ENCODE peak calls at places on chromosome 1, in seven cellular contexts. P is cardiac muscle cell; K is RPMI8226; X is AG10803; T is stimulated activated CD4-positive, alpha-beta T cell treated with anti-CD3 and anti-CD28 coated beads, Interleukin-4, amount 100 ng/mL, for 1 hour; A is left lung; U is activated CD4-positive, CD25-positive, alpha-beta regulatory T cell treated with anti-CD3 and anti-CD28 coated beads, Interleukin-2, amount 50 U/mL, for 72 hours. G is an unnamed sample.

GRCh38 chr1:17752356-17752755 is 2.8 kb upstream of the ACTL8 start:
- DNase-seq in P (no peak), K (no peak), X (no peak), T (no peak), A (no peak), U (no peak), G (no peak)

GRCh38 chr1:201708085-201708512 is 120.9 kb upstream of the IPO9 start:
- DNase-seq in P (no peak), K (peak), X (peak), T (no peak), A (no peak), U (no peak), G (no peak)

GRCh38 chr1:155706101-155706619 is 17.3 kb downstream of the DAP3 start:
- DNase-seq in P (no peak), K (no peak), X (peak), T (no peak), A (no peak), U (no peak), G (peak)

GRCh38 chr1:7827134-7827955 is 25.5 kb downstream of the UTS2 start:
- DNase-seq in P (no peak), K (peak), X (peak), T (peak), A (peak), U (peak), G (peak)

GRCh38 chr1:180641662-180642061 is 9.8 kb downstream of the XPR1 start:
- DNase-seq in P (no peak), K (no peak), X (no peak), T (no peak), A (no peak), U (no peak), G (no peak)

GRCh38 chr1:100461222-100461621 is 76.7 kb upstream of the GPR88 start:
- DNase-seq in P (no peak), K (no peak), X (peak), T (no peak), A (no peak), U (no peak), G (no peak)

GRCh38 chr1:59020151-59020997 is 236.5 kb upstream of the JUN start:
- DNase-seq in P (no peak), K (peak), X (peak), T (peak), A (peak), U (peak), G (peak)

GRCh38 chr1:94325379-94326302 is 88.3 kb upstream of the ARHGAP29 start:
- DNase-seq in P (no peak), K (no peak), X (peak), T (no peak), A (no peak), U (no peak), G (peak)

GRCh38 chr1:47522890-47523811 is 85.3 kb downstream of the FOXD2 start:
- DNase-seq in P (no peak), K (no peak), X (no peak), T (no peak), A (no peak), U (no peak), G (no peak)

GRCh38 chr1:95197616-95198252 is 36.3 kb upstream of the RWDD3 start:
- DNase-seq in P (peak), K (no peak), X (peak), T (no peak), A (no peak), U (no peak), G (no peak)

GRCh38 chr1:234256359-234256758 is 116.9 kb upstream of the COA6 start:
- DNase-seq in P (no peak), K (no peak), X (peak), T (no peak), A (no peak), U (no peak), G (no peak)

GRCh38 chr1:16235347-16235746 is 1.6 kb downstream of the CPLANE2 start:
- DNase-seq in P (no peak), K (no peak), X (no peak), T (no peak), A (no peak), U (no peak), G (no peak)

GRCh38 chr1:175884369-175884768 is 141.0 kb upstream of the TNR start:
- DNase-seq in P (no peak), K (no peak), X (no peak), T (no peak), A (no peak), U (no peak), G (no peak)

GRCh38 chr1:9418851-9419250 is 120.4 kb upstream of the SLC25A33 start:
- DNase-seq in P (no peak), K (peak), X (no peak), T (no peak), A (no peak), U (no peak), G (no peak)

GRCh38 chr1:109763646-109764415 is at the start of gene EPS8L3:
- DNase-seq in P (no peak), K (no peak), X (no peak), T (no peak), A (peak), U (peak), G (peak)

GRCh38 chr1:24364975-24365678 is 46.0 kb downstream of the GRHL3 start:
- DNase-seq in P (no peak), K (no peak), X (peak), T (no peak), A (no peak), U (no peak), G (peak)

GRCh38 chr1:115679141-115679611 is 37.4 kb downstream of the VANGL1 start:
- DNase-seq in P (no peak), K (no peak), X (peak), T (no peak), A (peak), U (no peak), G (no peak)

G was measured in LoVo.